ENCODE peak calls at places on chromosomes 1 and 21, in nine cellular contexts. Y, V, R, C, H, S, W, I and K are unnamed samples.

GRCh38 chr1:8874230-8875201 is 4.0 kb downstream of the ENO1 start:
- DNase-seq in S (no peak), C (peak), W (no peak), H (no peak), V (no peak), R (no peak), I (no peak), Y (no peak), K (no peak)

GRCh38 chr1:2240251-2241156 is 12.4 kb downstream of the SKI start:
- DNase-seq in H (no peak), I (peak), W (no peak), V (no peak), R (peak), Y (no peak), S (no peak), C (no peak), K (no peak)

GRCh38 chr21:45513003-45513706 is 29.1 kb downstream of the SLC19A1 start:
- DNase-seq in C (no peak), S (no peak), H (no peak), Y (no peak), I (peak), W (peak), V (no peak), R (no peak), K (no peak)

GRCh38 chr1:115077984-115078330 is 11.3 kb downstream of the TSPAN2 start:
- DNase-seq in C (no peak), S (no peak), H (no peak), I (no peak), Y (no peak), R (no peak), V (no peak), W (no peak), K (no peak)

GRCh38 chr21:46393941-46394818 is 64.5 kb upstream of the DIP2A start:
- DNase-seq in I (no peak), R (no peak), V (no peak), H (no peak), C (no peak), S (no peak), W (no peak), Y (no peak), K (no peak)

GRCh38 chr1:36520056-36520455 is 37.3 kb upstream of the CSF3R start:
- DNase-seq in C (no peak), V (no peak), S (no peak), H (no peak), R (no peak), Y (no peak), I (no peak), W (no peak), K (no peak)

GRCh38 chr1:32870615-32871363 is at the start of gene FNDC5:
- DNase-seq in W (no peak), V (no peak), C (no peak), R (no peak), S (no peak), Y (no peak), H (no peak), I (peak), K (no peak)

GRCh38 chr1:239662950-239663349 is 276.6 kb downstream of the CHRM3 start:
- DNase-seq in C (no peak), V (no peak), H (no peak), W (no peak), S (no peak), Y (no peak), I (no peak), R (no peak), K (no peak)

GRCh38 chr1:29415156-29415830 is 179.0 kb downstream of the PTPRU start:
- DNase-seq in V (no peak), H (no peak), W (peak), Y (no peak), R (no peak), C (peak), S (peak), I (no peak), K (no peak)

GRCh38 chr1:106200711-106201110 is 855.8 kb upstream of the PRMT6 start:
- DNase-seq in W (no peak), S (no peak), C (no peak), I (no peak), V (no peak), Y (no peak), R (no peak), H (no peak), K (no peak)

GRCh38 chr1:212515329-212515760 is 82.6 kb downstream of the NENF start:
- DNase-seq in S (no peak), C (no peak), V (no peak), H (no peak), W (no peak), I (no peak), Y (no peak), R (no peak), K (peak)

GRCh38 chr1:31583995-31584868 is 7.9 kb downstream of the TINAGL1 start:
- DNase-seq in V (no peak), I (peak), W (peak), Y (no peak), S (peak), C (peak), R (no peak), H (no peak), K (no peak)